ENCODE peak calls at places on chromosomes 12 and 14, in five cellular contexts. R is mesenchymal stem cell, M is IMR-90, F is mesendoderm, B is neuronal stem cell. L is an unnamed sample.

GRCh38 chr12:58877243-58877743 is 43.0 kb downstream of the LRIG3 start:
- DNase-seq in R (peak; percentile 58), M (peak; percentile 100), F (no peak), B (no peak), L (no peak)

GRCh38 chr12:24945822-24946221 is 3.1 kb downstream of the BCAT1 start:
- DNase-seq in R (no peak), M (no peak), F (no peak), B (no peak), L (no peak)

GRCh38 chr12:94721173-94721572 is 70.8 kb upstream of the TMCC3 start:
- DNase-seq in R (no peak), M (no peak), F (no peak), B (no peak), L (no peak)

GRCh38 chr12:57490126-57490525 is 2.3 kb downstream of the MARS1 start:
- DNase-seq in R (no peak), M (no peak), F (no peak), B (no peak), L (no peak)

GRCh38 chr12:105504286-105504685 is 173.8 kb downstream of the C12orf75 start:
- DNase-seq in R (no peak), M (no peak), F (peak; percentile 30), B (no peak), L (peak; percentile 45)

GRCh38 chr12:106304797-106305196 is 2.3 kb downstream of the TCP11L2 start:
- DNase-seq in R (no peak), M (no peak), F (no peak), B (no peak), L (no peak)

GRCh38 chr12:43551271-43551970 is 582 bp downstream of the ADAMTS20 start:
- DNase-seq in R (peak; percentile 6), M (no peak), F (peak; percentile 29), B (peak; percentile 29), L (peak; percentile 57)

GRCh38 chr12:48026081-48026827 is 22.0 kb upstream of the COL2A1 start:
- DNase-seq in R (no peak), M (no peak), F (no peak), B (no peak), L (no peak)

GRCh38 chr12:120925740-120926563 is 21.8 kb upstream of the SPPL3 start:
- DNase-seq in R (no peak), M (no peak), F (peak; percentile 83), B (no peak), L (peak; percentile 97)

GRCh38 chr14:87615822-87616679 is 376.9 kb downstream of the GALC start:
- DNase-seq in R (peak; percentile 76), M (peak; percentile 19), F (peak; percentile 90), B (peak; percentile 64), L (peak; percentile 73)

GRCh38 chr12:97425380-97425779 is 37.2 kb upstream of the RMST start:
- DNase-seq in R (no peak), M (no peak), F (peak; percentile 66), B (no peak), L (no peak)

GRCh38 chr12:124867389-124867930 is 3.8 kb upstream of the SCARB1 start:
- DNase-seq in R (peak; percentile 68), M (peak; percentile 81), F (no peak), B (no peak), L (no peak)

GRCh38 chr14:104341532-104342434 is 203.4 kb downstream of the KIF26A start:
- DNase-seq in R (no peak), M (no peak), F (peak; percentile 93), B (peak; percentile 50), L (peak; percentile 95)

GRCh38 chr14:39320318-39320717 is 86.6 kb downstream of the MIA2 start:
- DNase-seq in R (no peak), M (peak; percentile 53), F (no peak), B (no peak), L (no peak)

GRCh38 chr12:73867147-73867546 is 670.5 kb upstream of the ATXN7L3B start:
- DNase-seq in R (no peak), M (no peak), F (no peak), B (no peak), L (no peak)

GRCh38 chr14:20607617-20608016 is 16.4 kb upstream of the RNASE12 start:
- DNase-seq in R (no peak), M (no peak), F (no peak), B (no peak), L (no peak)

GRCh38 chr12:49415426-49416040 is 48.3 kb downstream of the SPATS2 start:
- DNase-seq in R (no peak), M (no peak), F (no peak), B (no peak), L (no peak)

GRCh38 chr12:128864516-128865186 is 11.4 kb downstream of the GLT1D1 start:
- DNase-seq in R (no peak), M (no peak), F (no peak), B (no peak), L (no peak)

GRCh38 chr14:53921027-53921426 is 35.6 kb downstream of the BMP4 start:
- DNase-seq in R (no peak), M (no peak), F (peak; percentile 44), B (no peak), L (no peak)

GRCh38 chr12:49049566-49050224 is 10.9 kb downstream of the KMT2D start:
- DNase-seq in R (peak; percentile 79), M (peak; percentile 76), F (no peak), B (no peak), L (no peak)

GRCh38 chr12:70640901-70641300 is 3.7 kb upstream of the PTPRB start:
- DNase-seq in R (no peak), M (no peak), F (no peak), B (no peak), L (no peak)

GRCh38 chr12:118103231-118103600 is 595 bp downstream of the VSIG10 start:
- DNase-seq in R (no peak), M (peak; percentile 7), F (peak; percentile 69), B (no peak), L (peak; percentile 60)

GRCh38 chr12:25723921-25724491 is 170.9 kb upstream of the LMNTD1 start:
- DNase-seq in R (no peak), M (no peak), F (no peak), B (no peak), L (no peak)

GRCh38 chr12:3882896-3883564 is 9.8 kb upstream of the PARP11 start:
- DNase-seq in R (peak; percentile 29), M (peak; percentile 19), F (peak; percentile 78), B (no peak), L (no peak)

GRCh38 chr14:92987713-92988510 is 65.0 kb downstream of the CHGA start:
- DNase-seq in R (no peak), M (no peak), F (no peak), B (no peak), L (no peak)

GRCh38 chr14:52769889-52770288 is 21.5 kb downstream of the GNPNAT1 start:
- DNase-seq in R (no peak), M (no peak), F (no peak), B (no peak), L (no peak)

GRCh38 chr12:101939306-101939705 is 61.9 kb downstream of the DRAM1 start:
- DNase-seq in R (no peak), M (no peak), F (no peak), B (no peak), L (no peak)

GRCh38 chr12:26195250-26195640 is at the start of gene SSPN:
- DNase-seq in R (peak; percentile 44), M (peak; percentile 61), F (no peak), B (peak; percentile 12), L (peak; percentile 67)

GRCh38 chr14:50000215-50001145 is 107.6 kb downstream of the ARF6 start:
- DNase-seq in R (peak; percentile 96), M (peak; percentile 84), F (peak; percentile 93), B (no peak), L (peak; percentile 60)
- H3K79me1 ChIP-seq in R (no peaks in the 10 kb centered on the region), M (no peaks in the 10 kb centered on the region), F (no peaks in the 10 kb centered on the region), B (no peaks in the 10 kb centered on the region), L (no peaks in the 10 kb centered on the region)

GRCh38 chr12:45509621-45510020 is 219.9 kb upstream of the ARID2 start:
- DNase-seq in R (no peak), M (no peak), F (no peak), B (no peak), L (no peak)

GRCh38 chr12:45503887-45504286 is 225.6 kb upstream of the ARID2 start:
- DNase-seq in R (no peak), M (peak; percentile 39), F (no peak), B (no peak), L (no peak)

GRCh38 chr12:45502481-45502880 is 227.0 kb upstream of the ARID2 start:
- DNase-seq in R (no peak), M (no peak), F (no peak), B (no peak), L (no peak)

GRCh38 chr12:45509187-45509586 is 220.3 kb upstream of the ARID2 start:
- DNase-seq in R (no peak), M (no peak), F (no peak), B (no peak), L (no peak)

DNA sequence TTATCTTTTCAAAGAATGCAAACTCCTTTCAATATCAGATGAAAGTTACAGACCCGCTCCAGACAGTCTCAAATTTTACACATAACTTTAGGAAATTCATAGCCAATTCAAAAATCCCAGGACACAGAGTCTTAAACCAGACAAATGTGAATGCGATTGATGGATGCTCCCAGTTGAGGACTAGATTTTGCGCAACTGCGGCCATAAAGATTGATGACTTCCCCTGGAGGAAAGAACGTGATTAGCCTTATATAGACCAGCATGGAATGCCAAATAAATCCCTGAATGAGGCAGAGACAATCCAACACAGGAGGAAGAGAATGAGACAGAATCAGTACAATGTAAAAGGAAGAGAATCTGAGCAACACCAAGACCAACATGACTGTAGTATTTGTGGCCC is 224.9 kb upstream of the ARID2 start:
- DNase-seq in R (no peak), M (no peak), F (no peak), B (no peak), L (no peak)
- H3K23ac ChIP-seq in R (no peak overlapping the region), M (no peak overlapping the region), F (no peak overlapping the region), B (no peak overlapping the region), L (no peak overlapping the region)

GRCh38 chr12:132030367-132031038 is 80.8 kb downstream of the EP400 start:
- DNase-seq in R (peak; percentile 70), M (peak; percentile 61), F (no peak), B (no peak), L (no peak)
- H3K79me1 ChIP-seq in R (peaks cover 41% of the 10 kb centered on the region), M (peaks cover 6% of the 10 kb centered on the region), F (no peaks in the 10 kb centered on the region), B (peaks cover 2% of the 10 kb centered on the region), L (no peaks in the 10 kb centered on the region)

GRCh38 chr12:109651596-109651995 is 62.0 kb upstream of the FAM222A start:
- DNase-seq in R (no peak), M (no peak), F (no peak), B (no peak), L (no peak)

GRCh38 chr12:109645194-109645593 is 68.4 kb upstream of the FAM222A start:
- DNase-seq in R (no peak), M (no peak), F (no peak), B (no peak), L (no peak)

GRCh38 chr12:109645708-109646107 is 67.9 kb upstream of the FAM222A start:
- DNase-seq in R (no peak), M (no peak), F (no peak), B (no peak), L (no peak)

GRCh38 chr12:109650808-109651207 is 62.8 kb upstream of the FAM222A start:
- DNase-seq in R (no peak), M (no peak), F (no peak), B (no peak), L (no peak)

DNA sequence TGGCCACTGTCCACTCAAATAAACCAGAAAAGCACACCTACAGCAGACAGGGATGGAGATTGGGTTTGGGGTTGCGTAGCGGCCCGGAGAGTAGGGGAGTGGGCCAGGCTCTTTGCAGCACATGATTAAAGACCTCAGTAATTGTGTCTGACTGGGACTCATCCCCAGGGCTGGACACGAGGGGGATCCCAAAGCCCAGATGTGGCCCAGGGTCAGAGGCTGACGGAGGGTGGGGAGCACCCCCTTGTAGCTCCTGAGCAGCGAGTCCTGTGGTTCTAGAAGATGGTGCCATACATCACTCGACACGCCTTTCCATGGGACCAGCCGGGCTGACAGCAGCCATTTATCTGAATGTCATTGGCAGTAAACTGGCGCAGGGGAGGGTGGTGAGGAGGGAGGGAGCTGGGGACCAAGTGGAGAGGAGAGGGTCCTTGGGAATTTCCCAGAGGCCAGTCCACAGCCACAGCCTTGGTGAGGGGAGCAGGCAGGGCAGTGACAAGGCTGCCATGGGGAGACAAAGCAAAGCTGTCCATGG is 65.1 kb upstream of the FAM222A start:
- DNase-seq in R (no peak), M (no peak), F (no peak), B (no peak), L (no peak)
- H3K23ac ChIP-seq in R (no peak overlapping the region), M (no peak overlapping the region), F (no peak overlapping the region), B (no peak overlapping the region), L (no peak overlapping the region)

L was measured in H9.